ENCODE peak calls at places on chromosomes 11 and 22, in eight cellular contexts. N is neural progenitor cell, T is HepG2, I is neuronal stem cell, C is GM23248, J is SK-N-SH, D is K562, R is HCT116. F is an unnamed sample.
A peak's percentile ranks its signal among the peaks of the same experiment; 100 is the strongest.

GRCh38 chr11:79013509-79013908 is 427.3 kb downstream of the TENM4 start:
- DNase-seq in J (no peak), I (no peak), C (peak; percentile 43), R (no peak), N (no peak), D (no peak), T (no peak), F (no peak)

GRCh38 chr11:83971063-83971462 is 684.9 kb upstream of the CCDC90B start:
- DNase-seq in R (no peak), J (no peak), D (no peak), T (no peak), C (peak; percentile 27), N (no peak), I (peak; percentile 6), F (no peak)

GRCh38 chr11:1027483-1028290 is 8.8 kb downstream of the MUC6 start:
- DNase-seq in T (no peak), C (no peak), D (no peak), J (no peak), N (no peak), I (no peak), R (no peak), F (no peak)

GRCh38 chr11:113249491-113249763 is 65.0 kb upstream of the TTC12 start:
- DNase-seq in C (peak; percentile 43), R (no peak), D (peak; percentile 15), J (no peak), T (no peak), I (no peak), N (no peak), F (no peak)

GRCh38 chr11:15093432-15093831 is 20.0 kb downstream of the CALCB start:
- DNase-seq in I (no peak), J (no peak), N (no peak), D (no peak), T (no peak), C (no peak), R (no peak), F (no peak)

GRCh38 chr11:11706022-11706421 is 84.2 kb upstream of the GALNT18 start:
- DNase-seq in R (peak; percentile 35), J (no peak), D (no peak), N (no peak), C (peak; percentile 25), T (no peak), I (no peak), F (no peak)

GRCh38 chr11:75311858-75312288 is 39.6 kb downstream of the ARRB1 start:
- DNase-seq in N (no peak), J (peak; percentile 54), T (no peak), I (no peak), D (no peak), R (no peak), C (peak; percentile 68), F (no peak)

GRCh38 chr11:95149659-95150294 is 60.1 kb downstream of the ENDOD1 start:
- DNase-seq in N (peak; percentile 90), C (peak; percentile 16), D (no peak), I (peak; percentile 79), R (peak; percentile 90), T (peak; percentile 91), J (no peak), F (no peak)

GRCh38 chr11:723120-723883 is 17.3 kb downstream of the EPS8L2 start:
- DNase-seq in N (peak; percentile 57), R (no peak), D (peak; percentile 71), J (peak; percentile 70), I (no peak), C (peak; percentile 68), T (peak; percentile 56), F (no peak)

DNA sequence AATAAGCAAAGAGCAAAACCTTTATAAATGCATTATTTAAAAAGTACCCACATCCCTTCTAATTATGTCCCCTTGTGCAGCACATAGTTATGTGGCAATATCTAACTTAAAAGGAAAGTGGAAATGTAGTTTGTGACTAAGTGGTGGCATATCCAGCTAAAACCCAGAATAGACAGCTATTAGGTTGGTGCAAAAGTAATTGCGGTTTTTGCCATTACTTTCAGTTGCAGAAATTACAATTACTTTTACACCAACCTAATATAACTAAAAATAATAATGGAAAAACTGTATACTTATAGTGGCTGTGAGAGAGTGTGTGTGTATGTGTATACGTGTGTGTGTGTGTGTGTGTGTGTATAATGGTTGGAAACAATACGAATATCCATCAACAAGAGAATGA is 1108.1 kb upstream of the CNTN5 start:
- DNase-seq in C (no peak), I (no peak), J (no peak), T (no peak), R (no peak), N (no peak), D (no peak), F (no peak)
- H3K9ac ChIP-seq in C (no peak overlapping the region), I (no peak overlapping the region), J (no peak overlapping the region), T (no peak overlapping the region), R (no peak overlapping the region), N (no peak overlapping the region), D (no peak overlapping the region), F (no peak overlapping the region)

DNA sequence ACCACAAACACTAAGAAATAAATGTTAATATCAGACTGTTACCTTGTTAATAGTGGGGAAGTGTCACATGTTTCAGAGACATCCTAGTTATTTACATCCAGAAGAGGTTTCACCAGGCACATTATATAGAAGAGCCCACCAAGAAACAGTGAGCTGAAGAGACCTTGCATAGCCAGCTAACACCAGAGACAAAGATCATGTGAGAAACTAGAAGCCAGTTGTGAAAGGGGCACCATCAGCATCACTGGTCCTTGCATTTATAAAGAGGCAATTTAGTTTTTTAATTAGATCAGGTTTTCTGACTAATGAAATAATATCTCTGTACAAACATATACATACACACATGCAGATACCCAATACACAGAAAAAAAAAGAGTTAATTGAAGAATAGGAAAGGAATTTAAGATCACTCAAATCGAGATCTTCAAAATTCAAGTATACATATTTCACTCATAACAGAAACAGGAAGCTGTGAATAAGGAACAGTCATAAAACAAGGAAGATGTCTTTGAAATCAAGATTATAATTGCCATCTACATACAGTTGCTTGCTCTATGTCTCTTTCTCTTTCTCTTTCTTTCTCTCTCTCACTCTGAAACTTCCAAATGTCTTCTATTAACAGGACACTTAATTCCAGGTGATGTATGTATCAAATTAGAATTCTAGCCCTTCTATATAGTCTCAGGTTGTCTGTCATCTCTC is 348.7 kb downstream of the ETS1 start:
- DNase-seq in D (no peak), N (no peak), T (no peak), I (no peak), J (no peak), C (no peak), R (no peak), F (no peak)
- H3K4me3 ChIP-seq in D (no peak overlapping the region), N (no peak overlapping the region), T (no peak overlapping the region), I (no peak overlapping the region), J (no peak overlapping the region), C (no peak overlapping the region), R (no peak overlapping the region), F (no peak overlapping the region)

DNA sequence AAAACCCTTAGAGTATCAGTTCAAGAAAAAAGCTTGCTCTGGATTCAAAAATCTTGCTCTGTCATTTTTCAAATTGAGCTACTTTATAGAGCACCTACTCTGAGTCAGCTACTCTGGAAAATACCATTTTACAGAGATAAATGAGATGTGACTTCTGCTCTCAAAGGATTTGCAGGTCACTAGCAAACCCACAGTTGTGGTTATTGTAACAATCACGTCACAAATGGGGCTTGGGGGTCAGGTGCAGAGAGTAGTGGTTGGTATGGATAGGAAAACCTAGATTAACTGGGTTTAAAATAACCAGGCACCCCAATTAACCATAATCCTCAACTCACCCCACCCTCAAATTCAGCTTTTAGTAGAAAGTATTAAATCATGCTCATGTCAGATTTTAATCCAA is 52.3 kb downstream of the MSANTD4 start:
- DNase-seq in I (no peak), N (no peak), R (no peak), C (no peak), T (no peak), J (no peak), D (no peak), F (no peak)
- H3K9ac ChIP-seq in I (no peak overlapping the region), N (no peak overlapping the region), R (no peak overlapping the region), C (no peak overlapping the region), T (no peak overlapping the region), J (no peak overlapping the region), D (no peak overlapping the region), F (no peak overlapping the region)

DNA sequence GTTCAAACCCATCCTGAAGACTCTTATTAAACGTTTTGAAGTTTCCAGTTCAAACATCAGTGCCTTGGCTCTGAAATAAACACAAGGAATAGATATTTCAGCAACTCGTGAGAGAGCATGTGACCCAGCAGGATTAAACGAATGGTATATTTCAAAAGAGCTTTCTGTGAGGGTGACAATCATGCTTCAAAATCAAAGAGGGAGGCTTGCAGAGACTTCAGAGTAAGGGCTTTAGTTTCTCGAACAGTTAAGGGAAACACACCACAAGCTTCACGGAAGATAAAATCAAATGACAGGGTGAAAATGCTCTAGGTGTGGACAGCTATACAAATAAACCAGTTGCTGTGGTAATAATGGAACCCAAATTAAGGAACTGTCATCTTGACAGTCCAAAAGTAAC is 1.4 kb downstream of the HPS4 start:
- DNase-seq in I (no peak), R (no peak), D (no peak), J (no peak), N (no peak), T (no peak), C (no peak), F (no peak)
- H3K4me3 ChIP-seq in I (no peak overlapping the region), R (no peak overlapping the region), D (peak overlapping the region; percentile 89), J (no peak overlapping the region), N (no peak overlapping the region), T (peak overlapping the region; percentile 91), C (no peak overlapping the region), F (peak overlapping the region; percentile 86)

DNA sequence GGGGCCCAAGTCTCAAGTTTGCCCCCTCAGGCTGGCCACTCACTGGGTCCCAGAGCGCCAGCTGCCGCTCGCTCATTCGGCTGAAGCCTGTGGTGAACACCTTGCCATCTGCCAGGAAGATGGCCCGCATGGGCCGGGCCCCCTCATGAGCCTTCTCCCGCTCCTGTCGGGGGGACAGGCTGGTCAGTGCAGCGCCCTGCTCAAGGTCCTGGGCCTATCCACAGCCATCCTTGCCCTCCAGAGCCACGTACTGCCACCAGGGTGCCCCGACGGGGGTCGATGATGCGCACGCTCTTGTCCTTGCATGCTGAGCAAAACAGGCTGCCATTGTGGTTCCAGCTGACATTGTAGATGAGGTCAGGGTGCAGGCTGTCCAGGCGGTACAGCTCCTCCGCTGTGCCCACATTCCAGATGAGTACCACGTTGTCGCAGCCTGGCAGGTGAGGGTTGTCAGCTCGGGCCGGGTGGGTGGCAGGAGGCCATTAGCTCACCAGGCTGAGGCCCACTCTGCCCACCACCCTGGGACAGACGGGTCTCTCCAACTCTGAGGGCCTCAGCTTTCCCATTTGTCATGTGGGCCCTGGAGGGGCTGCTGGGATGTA is 2.1 kb downstream of the CORO1B start:
- DNase-seq in C (no peak), T (no peak), I (no peak), R (no peak), J (no peak), N (no peak), D (no peak), F (no peak)
- H3K9ac ChIP-seq in C (no peak overlapping the region), T (no peak overlapping the region), I (no peak overlapping the region), R (no peak overlapping the region), J (no peak overlapping the region), N (no peak overlapping the region), D (no peak overlapping the region), F (no peak overlapping the region)

F was measured in SK-N-MC.